ENCODE peak calls at places on chromosomes 4 and X, in six cellular contexts. One of them, this sample, is unnamed.
A peak's percentile ranks its signal among the peaks of the same experiment; 100 is the strongest.

GRCh38 chr4:122583906-122584305 is 37.0 kb downstream of the IL21 start:
- DNase-seq in NCI-H1092 treated with DMSO at 0.1 percent for 48 hours: no peak
- DNase-seq in activated CD4-positive, alpha-beta T cell treated with anti-CD3 and anti-CD28 coated beads, Interleukin-2, amount 50 U/mL, for 24 hours: no peak
- DNase-seq in AG08395: peak; percentile 34
- DNase-seq in LoVo: no peak
- DNase-seq in heart left ventricle: no peak
- DNase-seq in this sample: no peak

GRCh38 chr4:132227349-132228165 is 921.5 kb upstream of the PCDH10 start:
- DNase-seq in NCI-H1092 treated with DMSO at 0.1 percent for 48 hours: no peak
- DNase-seq in activated CD4-positive, alpha-beta T cell treated with anti-CD3 and anti-CD28 coated beads, Interleukin-2, amount 50 U/mL, for 24 hours: no peak
- DNase-seq in AG08395: no peak
- DNase-seq in LoVo: no peak
- DNase-seq in heart left ventricle: no peak
- DNase-seq in this sample: no peak

GRCh38 chrX:137072396-137072795 is 38.6 kb upstream of the GPR101 start:
- DNase-seq in NCI-H1092 treated with DMSO at 0.1 percent for 48 hours: no peak
- DNase-seq in activated CD4-positive, alpha-beta T cell treated with anti-CD3 and anti-CD28 coated beads, Interleukin-2, amount 50 U/mL, for 24 hours: no peak
- DNase-seq in AG08395: no peak
- DNase-seq in LoVo: no peak
- DNase-seq in heart left ventricle: no peak
- DNase-seq in this sample: no peak

GRCh38 chr4:59834943-59835342 is 1365.2 kb upstream of the ADGRL3 start:
- DNase-seq in NCI-H1092 treated with DMSO at 0.1 percent for 48 hours: no peak
- DNase-seq in activated CD4-positive, alpha-beta T cell treated with anti-CD3 and anti-CD28 coated beads, Interleukin-2, amount 50 U/mL, for 24 hours: no peak
- DNase-seq in AG08395: no peak
- DNase-seq in LoVo: no peak
- DNase-seq in heart left ventricle: no peak
- DNase-seq in this sample: no peak

GRCh38 chr4:75916091-75916661 is 13.9 kb upstream of the PPEF2 start:
- DNase-seq in NCI-H1092 treated with DMSO at 0.1 percent for 48 hours: peak; percentile 55
- DNase-seq in activated CD4-positive, alpha-beta T cell treated with anti-CD3 and anti-CD28 coated beads, Interleukin-2, amount 50 U/mL, for 24 hours: no peak
- DNase-seq in AG08395: peak; percentile 72
- DNase-seq in LoVo: peak; percentile 52
- DNase-seq in heart left ventricle: no peak
- DNase-seq in this sample: no peak

GRCh38 chr4:109945056-109945455 is 32.4 kb downstream of the EGF start:
- DNase-seq in NCI-H1092 treated with DMSO at 0.1 percent for 48 hours: no peak
- DNase-seq in activated CD4-positive, alpha-beta T cell treated with anti-CD3 and anti-CD28 coated beads, Interleukin-2, amount 50 U/mL, for 24 hours: no peak
- DNase-seq in AG08395: no peak
- DNase-seq in LoVo: peak; percentile 30
- DNase-seq in heart left ventricle: no peak
- DNase-seq in this sample: no peak

GRCh38 chrX:80423744-80424143 is 3.5 kb downstream of the TENT5D start:
- DNase-seq in NCI-H1092 treated with DMSO at 0.1 percent for 48 hours: no peak
- DNase-seq in activated CD4-positive, alpha-beta T cell treated with anti-CD3 and anti-CD28 coated beads, Interleukin-2, amount 50 U/mL, for 24 hours: no peak
- DNase-seq in AG08395: no peak
- DNase-seq in LoVo: no peak
- DNase-seq in heart left ventricle: no peak
- DNase-seq in this sample: no peak

GRCh38 chr4:149343614-149344013 is 472.0 kb downstream of the IQCM start:
- DNase-seq in NCI-H1092 treated with DMSO at 0.1 percent for 48 hours: no peak
- DNase-seq in activated CD4-positive, alpha-beta T cell treated with anti-CD3 and anti-CD28 coated beads, Interleukin-2, amount 50 U/mL, for 24 hours: no peak
- DNase-seq in AG08395: no peak
- DNase-seq in LoVo: no peak
- DNase-seq in heart left ventricle: no peak
- DNase-seq in this sample: no peak

GRCh38 chr4:78787392-78788004 is 11.3 kb downstream of the BMP2K start:
- DNase-seq in NCI-H1092 treated with DMSO at 0.1 percent for 48 hours: no peak
- DNase-seq in activated CD4-positive, alpha-beta T cell treated with anti-CD3 and anti-CD28 coated beads, Interleukin-2, amount 50 U/mL, for 24 hours: no peak
- DNase-seq in AG08395: no peak
- DNase-seq in LoVo: no peak
- DNase-seq in heart left ventricle: no peak
- DNase-seq in this sample: no peak

GRCh38 chrX:82141942-82142341 is 940.0 kb downstream of the SH3BGRL start:
- DNase-seq in NCI-H1092 treated with DMSO at 0.1 percent for 48 hours: no peak
- DNase-seq in activated CD4-positive, alpha-beta T cell treated with anti-CD3 and anti-CD28 coated beads, Interleukin-2, amount 50 U/mL, for 24 hours: no peak
- DNase-seq in AG08395: no peak
- DNase-seq in LoVo: no peak
- DNase-seq in heart left ventricle: no peak
- DNase-seq in this sample: no peak

GRCh38 chr4:174437324-174437723 is 85.0 kb downstream of the HPGD start:
- DNase-seq in NCI-H1092 treated with DMSO at 0.1 percent for 48 hours: no peak
- DNase-seq in activated CD4-positive, alpha-beta T cell treated with anti-CD3 and anti-CD28 coated beads, Interleukin-2, amount 50 U/mL, for 24 hours: no peak
- DNase-seq in AG08395: peak; percentile 18
- DNase-seq in LoVo: peak; percentile 28
- DNase-seq in heart left ventricle: no peak
- DNase-seq in this sample: peak; percentile 61

This sample was measured in non-pigmented ciliary epithelial cell.